ENCODE peak calls at places on chromosomes 4 and X, in nine cellular contexts. A is EL; I is GM20000; E is stimulated activated CD4-positive, alpha-beta T cell treated with anti-CD3 and anti-CD28 coated beads, TNF-alpha, amount 100 ng/mL, for 4 hours; T is caudate nucleus; C is kidney tubule cell; H is occipital lobe; D is activated T-cell treated with anti-CD3 and anti-CD28 coated beads for 24 hours; P is thoracic aorta. Q is an unnamed sample.

GRCh38 chrX:42678133-42678532 is 99.8 kb downstream of the PPP1R2C start:
- DNase-seq in A (peak; percentile 1), I (no peak), E (no peak), T (no peak), C (peak; percentile 27), H (no peak), D (no peak), P (peak; percentile 2), Q (no peak)

GRCh38 chr4:180636696-180637095 is 1606.5 kb upstream of the TENM3 start:
- DNase-seq in A (no peak), I (no peak), E (no peak), T (no peak), C (peak; percentile 13), H (no peak), D (no peak), P (no peak), Q (no peak)

GRCh38 chr4:5708829-5709680 is 696 bp upstream of the EVC2 start:
- DNase-seq in A (no peak), I (no peak), E (no peak), T (no peak), C (peak; percentile 40), H (no peak), D (no peak), P (no peak), Q (no peak)

GRCh38 chr4:139978692-139979091 is 175.3 kb downstream of the MAML3 start:
- DNase-seq in A (no peak), I (peak; percentile 47), E (no peak), T (no peak), C (no peak), H (no peak), D (no peak), P (no peak), Q (no peak)

GRCh38 chrX:43703211-43703791 is 47.2 kb downstream of the MAOA start:
- DNase-seq in A (peak; percentile 78), I (no peak), E (no peak), T (no peak), C (peak; percentile 78), H (no peak), D (no peak), P (no peak), Q (no peak)

GRCh38 chr4:41146716-41147506 is 67.4 kb downstream of the APBB2 start:
- DNase-seq in A (peak; percentile 50), I (no peak), E (no peak), T (peak; percentile 72), C (no peak), H (peak; percentile 52), D (no peak), P (no peak), Q (no peak)

GRCh38 chr4:84948056-84948455 is 18.4 kb downstream of the WDFY3 start:
- DNase-seq in A (no peak), I (no peak), E (no peak), T (no peak), C (no peak), H (no peak), D (no peak), P (no peak), Q (no peak)

GRCh38 chrX:81779701-81780100 is 577.8 kb downstream of the SH3BGRL start:
- DNase-seq in A (no peak), I (no peak), E (no peak), T (no peak), C (peak; percentile 2), H (no peak), D (no peak), P (no peak), Q (no peak)

GRCh38 chrX:84192006-84192405 is 4.0 kb upstream of the RPS6KA6 start:
- DNase-seq in A (no peak), I (no peak), E (no peak), T (no peak), C (no peak), H (no peak), D (no peak), P (no peak), Q (no peak)

GRCh38 chr4:35897808-35898207 is 346.5 kb downstream of the ARAP2 start:
- DNase-seq in A (no peak), I (no peak), E (no peak), T (no peak), C (no peak), H (no peak), D (no peak), P (no peak), Q (no peak)

GRCh38 chrX:19576742-19577141 is 61.4 kb upstream of the MAP3K15 start:
- DNase-seq in A (no peak), I (no peak), E (no peak), T (no peak), C (no peak), H (no peak), D (no peak), P (no peak), Q (no peak)

GRCh38 chr4:120773641-120774040 is 148.9 kb downstream of the PRDM5 start:
- DNase-seq in A (no peak), I (no peak), E (no peak), T (no peak), C (no peak), H (no peak), D (no peak), P (no peak), Q (no peak)

GRCh38 chrX:124289443-124289842 is 43.0 kb upstream of the TEX13D start:
- DNase-seq in A (no peak), I (no peak), E (no peak), T (no peak), C (no peak), H (no peak), D (no peak), P (no peak), Q (no peak)

GRCh38 chr4:175671491-175671934 is 140.6 kb downstream of the GPM6A start:
- DNase-seq in A (peak; percentile 4), I (no peak), E (no peak), T (peak; percentile 39), C (no peak), H (peak; percentile 80), D (no peak), P (no peak), Q (no peak)

GRCh38 chr4:38154681-38155588 is 194.7 kb downstream of the PTTG2 start:
- DNase-seq in A (no peak), I (no peak), E (no peak), T (no peak), C (no peak), H (no peak), D (no peak), P (no peak), Q (no peak)

GRCh38 chrX:139905041-139905440 is 27.8 kb downstream of the ATP11C start:
- DNase-seq in A (no peak), I (no peak), E (no peak), T (no peak), C (no peak), H (no peak), D (no peak), P (no peak), Q (no peak)

GRCh38 chrX:39402158-39402557 is 600.9 kb downstream of the MID1IP1 start:
- DNase-seq in A (no peak), I (no peak), E (no peak), T (no peak), C (no peak), H (no peak), D (no peak), P (no peak), Q (no peak)

GRCh38 chr4:17511041-17511949 is 595 bp downstream of the QDPR start:
- DNase-seq in A (peak; percentile 62), I (peak; percentile 56), E (peak; percentile 37), T (peak; percentile 64), C (peak; percentile 50), H (peak; percentile 73), D (peak; percentile 46), P (peak; percentile 2), Q (no peak)

GRCh38 chrX:4182010-4182806 is 468.8 kb upstream of the PRKX start:
- DNase-seq in A (no peak), I (no peak), E (no peak), T (no peak), C (no peak), H (no peak), D (no peak), P (no peak), Q (no peak)

GRCh38 chr4:54234497-54235205 is 5.6 kb downstream of the PDGFRA start:
- DNase-seq in A (no peak), I (no peak), E (no peak), T (no peak), C (no peak), H (no peak), D (no peak), P (no peak), Q (no peak)

GRCh38 chr4:168569066-168569908 is 72.4 kb downstream of the PALLD start:
- DNase-seq in A (peak; percentile 58), I (no peak), E (no peak), T (no peak), C (peak; percentile 9), H (no peak), D (no peak), P (no peak), Q (no peak)

GRCh38 chrX:9489234-9489633 is 24.4 kb downstream of the TBL1X start:
- DNase-seq in A (no peak), I (no peak), E (no peak), T (no peak), C (no peak), H (no peak), D (no peak), P (no peak), Q (no peak)

GRCh38 chrX:108511721-108512120 is 72.1 kb downstream of the COL4A5 start:
- DNase-seq in A (peak; percentile 32), I (no peak), E (no peak), T (no peak), C (no peak), H (no peak), D (no peak), P (no peak), Q (no peak)

GRCh38 chr4:101596786-101597185 is 193.7 kb upstream of the BANK1 start:
- DNase-seq in A (no peak), I (peak; percentile 5), E (no peak), T (no peak), C (no peak), H (no peak), D (no peak), P (no peak), Q (no peak)

GRCh38 chrX:30530591-30530990 is 47.0 kb downstream of the TASL start:
- DNase-seq in A (peak; percentile 26), I (no peak), E (no peak), T (no peak), C (peak; percentile 61), H (no peak), D (no peak), P (no peak), Q (no peak)

GRCh38 chr4:16337936-16338335 is 111.7 kb upstream of the TAPT1 start:
- DNase-seq in A (peak; percentile 12), I (no peak), E (no peak), T (no peak), C (peak; percentile 80), H (no peak), D (no peak), P (no peak), Q (no peak)

GRCh38 chr4:185137233-185137925 is 5.7 kb upstream of the SLC25A4 start:
- DNase-seq in A (no peak), I (no peak), E (no peak), T (no peak), C (no peak), H (no peak), D (no peak), P (no peak), Q (no peak)

GRCh38 chrX:148310402-148311200 is 189.8 kb upstream of the AFF2 start:
- DNase-seq in A (no peak), I (peak; percentile 1), E (peak; percentile 5), T (no peak), C (no peak), H (no peak), D (peak; percentile 14), P (no peak), Q (peak; percentile 25)

GRCh38 chr4:153159728-153160221 is 44.5 kb upstream of the TRIM2 start:
- DNase-seq in A (peak; percentile 76), I (no peak), E (no peak), T (no peak), C (peak; percentile 43), H (no peak), D (no peak), P (no peak), Q (no peak)

GRCh38 chr4:40482985-40483647 is 146.5 kb downstream of the RBM47 start:
- DNase-seq in A (no peak), I (no peak), E (no peak), T (no peak), C (peak; percentile 75), H (no peak), D (no peak), P (no peak), Q (no peak)

GRCh38 chrX:29948653-29949052 is 266.7 kb upstream of the MAGEB2 start:
- DNase-seq in A (peak; percentile 12), I (no peak), E (no peak), T (no peak), C (peak; percentile 38), H (no peak), D (no peak), P (no peak), Q (no peak)